ENCODE peak calls at places on chromosomes 12 and 14, in six cellular contexts. X is gastrocnemius medialis, F is HepG2, S is epithelial cell of esophagus, R is A549, U is glutamatergic neuron. K is an unnamed sample.

GRCh38 chr12:53180931-53181645 is 363 bp upstream of the CSAD start:
- DNase-seq in X (peak), F (peak), S (peak), R (peak), U (peak), K (peak)

GRCh38 chr12:131500564-131500963 is 210.3 kb upstream of the SFSWAP start:
- DNase-seq in X (no peak), F (no peak), S (no peak), R (no peak), U (no peak), K (no peak)

GRCh38 chr14:61988240-61988639 is 226.0 kb downstream of the SNAPC1 start:
- DNase-seq in X (no peak), F (no peak), S (no peak), R (no peak), U (no peak), K (no peak)

GRCh38 chr12:94970560-94970959 is 32.9 kb downstream of the NDUFA12 start:
- DNase-seq in X (no peak), F (no peak), S (no peak), R (no peak), U (no peak), K (no peak)

GRCh38 chr12:6603095-6603567 is 4.0 kb downstream of the CHD4 start:
- DNase-seq in X (peak), F (no peak), S (peak), R (no peak), U (peak), K (no peak)

GRCh38 chr14:22598099-22598895 is at the start of gene ABHD4:
- DNase-seq in X (peak), F (peak), S (peak), R (peak), U (peak), K (peak)

GRCh38 chr12:19893514-19893913 is 454.2 kb downstream of the AEBP2 start:
- DNase-seq in X (no peak), F (no peak), S (peak), R (peak), U (no peak), K (no peak)

GRCh38 chr14:34050606-34051005 is 99.7 kb upstream of the EGLN3 start:
- DNase-seq in X (no peak), F (no peak), S (peak), R (no peak), U (no peak), K (no peak)

GRCh38 chr12:6182279-6182898 is 17.8 kb upstream of the CD9 start:
- DNase-seq in X (peak), F (peak), S (peak), R (no peak), U (no peak), K (no peak)

GRCh38 chr12:117188121-117188665 is 2.1 kb downstream of the FBXO21 start:
- DNase-seq in X (no peak), F (no peak), S (no peak), R (no peak), U (no peak), K (no peak)

GRCh38 chr12:52525661-52526499 is 5.7 kb upstream of the KRT5 start:
- DNase-seq in X (no peak), F (no peak), S (no peak), R (no peak), U (no peak), K (no peak)

GRCh38 chr12:50003595-50003994 is 21.7 kb downstream of the RACGAP1 start:
- DNase-seq in X (no peak), F (no peak), S (no peak), R (no peak), U (no peak), K (no peak)

GRCh38 chr12:123126294-123127144 is 24.4 kb downstream of the PITPNM2 start:
- DNase-seq in X (peak), F (peak), S (peak), R (peak), U (no peak), K (no peak)

GRCh38 chr14:102799684-102800562 is 22.7 kb downstream of the TRAF3 start:
- DNase-seq in X (no peak), F (no peak), S (no peak), R (no peak), U (no peak), K (no peak)

GRCh38 chr14:63933701-63934100 is 80.9 kb downstream of the SYNE2 start:
- DNase-seq in X (no peak), F (no peak), S (no peak), R (no peak), U (no peak), K (no peak)

GRCh38 chr14:81211844-81212243 is 8.9 kb downstream of the GTF2A1 start:
- DNase-seq in X (peak), F (peak), S (peak), R (no peak), U (no peak), K (no peak)

GRCh38 chr14:101562659-101563351 is 1.5 kb downstream of the DIO3 start:
- DNase-seq in X (no peak), F (no peak), S (no peak), R (no peak), U (no peak), K (no peak)

GRCh38 chr14:105255021-105255507 is 6.7 kb downstream of the BTBD6 start:
- DNase-seq in X (peak), F (no peak), S (no peak), R (no peak), U (no peak), K (no peak)

GRCh38 chr12:19620222-19620621 is 180.9 kb downstream of the AEBP2 start:
- DNase-seq in X (no peak), F (no peak), S (peak), R (peak), U (no peak), K (no peak)

GRCh38 chr12:99146185-99146584 is 501.1 kb downstream of the APAF1 start:
- DNase-seq in X (no peak), F (no peak), S (no peak), R (no peak), U (no peak), K (no peak)